ENCODE peak calls at places on chromosome 2, in four cellular contexts. W, L, A and D are unnamed samples.

GRCh38 chr2:187169864-187170263 is 278.2 kb downstream of the CALCRL start:
- DNase-seq in L (no peak), A (no peak), W (no peak), D (no peak)

GRCh38 chr2:96148410-96149217 is 3.4 kb upstream of the DUSP2 start:
- DNase-seq in A (peak), L (peak), W (no peak), D (peak)

GRCh38 chr2:86301010-86301409 is 36.4 kb downstream of the REEP1 start:
- DNase-seq in W (no peak), A (no peak), L (peak), D (no peak)

GRCh38 chr2:211512746-211513145 is 956.3 kb downstream of the CPS1 start:
- DNase-seq in L (no peak), W (no peak), A (no peak), D (no peak)

GRCh38 chr2:24818721-24819167 is 25.5 kb downstream of the CENPO start:
- DNase-seq in A (no peak), L (no peak), W (no peak), D (peak)

GRCh38 chr2:51581636-51582267 is 549.8 kb upstream of the NRXN1 start:
- DNase-seq in L (no peak), W (no peak), A (no peak), D (no peak)

GRCh38 chr2:152925540-152926448 is 207.4 kb downstream of the ARL6IP6 start:
- DNase-seq in W (peak), A (peak), L (peak), D (no peak)

GRCh38 chr2:5546176-5546575 is 146.0 kb upstream of the SOX11 start:
- DNase-seq in L (no peak), W (no peak), A (no peak), D (peak)

GRCh38 chr2:200670313-200670712 is 84.5 kb downstream of the AOX1 start:
- DNase-seq in W (no peak), A (no peak), L (no peak), D (no peak)

GRCh38 chr2:189696223-189696622 is 21.8 kb downstream of the ANKAR start:
- DNase-seq in L (no peak), A (no peak), W (no peak), D (no peak)

GRCh38 chr2:70643715-70644114 is 90.1 kb upstream of the TGFA start:
- DNase-seq in W (peak), A (no peak), L (peak), D (no peak)

GRCh38 chr2:84481702-84482101 is 22.6 kb upstream of the SUCLG1 start:
- DNase-seq in L (no peak), A (no peak), W (no peak), D (peak)

GRCh38 chr2:43018179-43019024 is 208.0 kb downstream of the ZFP36L2 start:
- DNase-seq in L (no peak), A (no peak), W (no peak), D (peak)

GRCh38 chr2:70089946-70090523 is 2.8 kb downstream of the PCBP1 start:
- DNase-seq in A (no peak), W (no peak), L (peak), D (no peak)

GRCh38 chr2:143087033-143087432 is 42.2 kb upstream of the ARHGAP15 start:
- DNase-seq in W (no peak), L (no peak), A (no peak), D (peak)

GRCh38 chr2:124908411-124908810 is 883.3 kb downstream of the CNTNAP5 start:
- DNase-seq in A (no peak), L (no peak), W (no peak), D (no peak)

GRCh38 chr2:86139981-86140380 is 33.9 kb downstream of the PTCD3 start:
- DNase-seq in L (no peak), W (no peak), A (no peak), D (no peak)

GRCh38 chr2:4973973-4974372 is 718.2 kb upstream of the SOX11 start:
- DNase-seq in L (no peak), W (no peak), A (no peak), D (no peak)

GRCh38 chr2:126220336-126220735 is 435.6 kb upstream of the GYPC start:
- DNase-seq in W (no peak), L (no peak), A (no peak), D (no peak)

GRCh38 chr2:231611273-231612198 is 18.9 kb downstream of the TEX44 start:
- DNase-seq in A (no peak), W (peak), L (peak), D (peak)

GRCh38 chr2:173346035-173346434 is 8.6 kb upstream of the CDCA7 start:
- DNase-seq in L (no peak), W (no peak), A (no peak), D (no peak)

GRCh38 chr2:142179686-142180085 is 48.9 kb upstream of the LRP1B start:
- DNase-seq in W (no peak), L (no peak), A (no peak), D (no peak)

GRCh38 chr2:26537826-26538475 is 60.0 kb upstream of the OTOF start:
- DNase-seq in W (no peak), A (no peak), L (no peak), D (no peak)

GRCh38 chr2:156088598-156088997 is 243.9 kb downstream of the NR4A2 start:
- DNase-seq in W (no peak), L (no peak), A (no peak), D (no peak)

GRCh38 chr2:27189989-27190388 is 21.9 kb upstream of the ATRAID start:
- DNase-seq in L (no peak), W (no peak), A (no peak), D (no peak)

GRCh38 chr2:233928594-233929351 is 11.6 kb downstream of the TRPM8 start:
- DNase-seq in A (no peak), L (peak), W (peak), D (peak)

GRCh38 chr2:178229927-178230326 is 35.6 kb downstream of the OSBPL6 start:
- DNase-seq in L (no peak), W (no peak), A (no peak), D (no peak)
- TF ChIP-seq FOS in L (no peak), W (no peak), A (no peak), D (no peak)

GRCh38 chr2:228767196-228767595 is 503.9 kb downstream of the PID1 start:
- DNase-seq in A (no peak), W (no peak), L (no peak), D (peak)
- TF ChIP-seq FOS in A (no peak), W (no peak), L (no peak), D (no peak)

GRCh38 chr2:16327311-16327710 is 338.3 kb downstream of the CYRIA start:
- DNase-seq in L (no peak), W (no peak), A (no peak), D (no peak)

GRCh38 chr2:16324971-16325612 is 340.5 kb downstream of the CYRIA start:
- DNase-seq in W (no peak), L (no peak), A (no peak), D (no peak)

GRCh38 chr2:16324544-16324937 is 341.1 kb downstream of the CYRIA start:
- DNase-seq in A (no peak), W (no peak), L (no peak), D (no peak)

GRCh38 chr2:16326736-16327300 is 338.8 kb downstream of the CYRIA start:
- DNase-seq in W (no peak), L (no peak), A (no peak), D (no peak)

DNA sequence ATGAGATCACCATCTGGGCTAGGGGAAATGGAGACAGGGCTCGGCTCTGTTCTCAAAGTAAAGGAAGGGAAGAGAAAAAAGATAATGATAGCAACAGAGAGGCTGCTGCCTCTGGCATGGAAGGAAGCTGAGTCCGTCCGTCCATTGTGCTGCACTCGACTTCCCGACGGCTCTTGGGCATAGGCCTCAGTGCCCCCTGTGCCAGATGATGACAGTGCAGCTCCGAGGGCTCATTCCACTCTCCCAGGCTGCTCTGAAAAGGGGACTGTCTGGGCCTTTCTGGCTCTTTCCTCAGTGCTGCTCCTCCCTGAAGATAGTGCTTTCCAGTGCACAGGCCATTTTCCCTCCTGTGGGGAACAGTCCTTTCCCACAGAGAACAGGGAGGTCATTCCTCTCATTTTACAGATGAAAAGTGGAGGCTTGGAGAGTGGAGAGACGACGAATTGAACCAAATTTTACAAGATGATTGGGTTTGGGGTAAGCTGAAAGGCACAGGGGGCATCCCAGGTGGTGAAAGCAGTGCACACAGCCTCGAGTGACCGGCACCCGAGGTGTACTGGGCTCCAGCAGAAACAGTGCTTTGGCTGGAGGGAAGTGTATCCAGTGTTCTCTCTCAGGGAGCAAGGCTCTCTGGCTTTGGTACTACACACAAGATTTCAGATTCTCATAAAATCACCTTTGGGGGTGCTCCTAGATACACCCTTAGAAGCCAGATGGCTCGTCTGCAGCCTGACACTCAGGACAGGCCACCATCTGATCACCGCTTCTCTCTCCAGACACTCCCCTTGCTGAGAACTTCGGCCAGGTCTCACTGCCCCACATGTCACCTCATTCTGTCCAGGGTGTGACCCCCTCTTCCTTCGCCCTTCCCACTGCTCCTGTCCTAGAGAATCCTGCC is 339.8 kb downstream of the CYRIA start:
- DNase-seq in A (no peak), L (no peak), W (no peak), D (no peak)
- TF ChIP-seq FOS in A (no peak), L (no peak), W (no peak), D (no peak)

DNA sequence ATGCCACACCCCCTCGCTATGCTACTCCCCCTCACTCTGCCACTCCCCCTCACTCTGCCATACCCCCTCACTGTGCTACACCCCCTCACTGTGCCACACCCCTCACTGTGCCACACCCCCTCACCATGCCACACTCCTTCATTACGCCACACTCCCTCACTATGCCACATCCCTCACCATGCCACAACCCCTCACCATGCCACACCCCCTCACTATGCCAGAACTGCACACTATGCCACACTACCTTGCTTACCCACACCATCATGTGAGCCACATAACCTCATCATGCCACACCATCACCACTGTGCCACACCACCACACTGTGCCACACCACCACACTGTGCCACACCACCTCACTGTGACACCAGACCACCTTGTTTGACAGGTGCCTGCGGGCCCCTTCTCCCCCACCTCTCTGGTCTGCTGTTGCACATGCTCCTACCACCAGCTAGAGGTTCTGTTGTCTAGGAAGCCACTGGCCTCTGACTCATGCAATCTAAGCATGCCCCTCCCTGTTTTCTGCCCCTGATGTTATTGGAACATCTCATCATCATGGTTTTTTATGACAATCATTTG is 22.0 kb downstream of the MARCHF4 start:
- DNase-seq in A (no peak), W (peak), L (peak), D (peak)
- TF ChIP-seq FOS in A (no peak), W (no peak), L (peak), D (peak)